ENCODE peak calls at places on chromosomes 5 and 9, in nine cellular contexts. One of them, this sample, is unnamed. For H3K9me3, the result is how much of the 10 kb centered on the place peaks cover.

GRCh38 chr9:6869081-6869948 is 111.5 kb downstream of the KDM4C start:
- DNase-seq in tibial artery: no peak
- DNase-seq in tibial nerve: no peak
- DNase-seq in psoas muscle: no peak
- DNase-seq in A549: no peak
- DNase-seq in naive thymus-derived CD4-positive, alpha-beta T cell: no peak
- DNase-seq in CD8-positive, alpha-beta T cell: no peak
- DNase-seq in spleen: no peak
- DNase-seq in HCT116: no peak
- DNase-seq in this sample: peak

GRCh38 chr9:93670208-93671029 is 94.0 kb downstream of the PHF2 start:
- DNase-seq in naive thymus-derived CD4-positive, alpha-beta T cell: peak
- DNase-seq in HCT116: no peak
- DNase-seq in tibial artery: peak
- DNase-seq in spleen: peak
- DNase-seq in psoas muscle: peak
- DNase-seq in tibial nerve: peak
- DNase-seq in A549: no peak
- DNase-seq in CD8-positive, alpha-beta T cell: no peak
- DNase-seq in this sample: no peak

GRCh38 chr5:42840279-42840678 is 28.6 kb upstream of the SELENOP start:
- DNase-seq in tibial artery: peak
- DNase-seq in HCT116: no peak
- DNase-seq in naive thymus-derived CD4-positive, alpha-beta T cell: no peak
- DNase-seq in CD8-positive, alpha-beta T cell: no peak
- DNase-seq in spleen: no peak
- DNase-seq in psoas muscle: peak
- DNase-seq in tibial nerve: peak
- DNase-seq in A549: no peak
- DNase-seq in this sample: no peak

GRCh38 chr5:58259685-58260152 is 200.2 kb downstream of the PLK2 start:
- DNase-seq in tibial artery: no peak
- DNase-seq in psoas muscle: no peak
- DNase-seq in tibial nerve: no peak
- DNase-seq in A549: peak
- DNase-seq in CD8-positive, alpha-beta T cell: no peak
- DNase-seq in HCT116: peak
- DNase-seq in naive thymus-derived CD4-positive, alpha-beta T cell: no peak
- DNase-seq in spleen: no peak
- DNase-seq in this sample: peak

GRCh38 chr9:94086468-94086867 is 2.2 kb downstream of the PTPDC1 start:
- DNase-seq in A549: no peak
- DNase-seq in CD8-positive, alpha-beta T cell: no peak
- DNase-seq in tibial nerve: no peak
- DNase-seq in naive thymus-derived CD4-positive, alpha-beta T cell: no peak
- DNase-seq in HCT116: peak
- DNase-seq in tibial artery: no peak
- DNase-seq in spleen: no peak
- DNase-seq in psoas muscle: no peak
- DNase-seq in this sample: no peak

GRCh38 chr5:138659121-138659520 is 83.9 kb upstream of the HSPA9 start:
- DNase-seq in A549: no peak
- DNase-seq in tibial artery: peak
- DNase-seq in CD8-positive, alpha-beta T cell: no peak
- DNase-seq in HCT116: no peak
- DNase-seq in psoas muscle: no peak
- DNase-seq in naive thymus-derived CD4-positive, alpha-beta T cell: no peak
- DNase-seq in spleen: no peak
- DNase-seq in tibial nerve: no peak
- DNase-seq in this sample: no peak

GRCh38 chr9:99103054-99103453 is 1.9 kb upstream of the TGFBR1 start:
- DNase-seq in psoas muscle: no peak
- DNase-seq in naive thymus-derived CD4-positive, alpha-beta T cell: no peak
- DNase-seq in A549: peak
- DNase-seq in HCT116: no peak
- DNase-seq in CD8-positive, alpha-beta T cell: no peak
- DNase-seq in spleen: no peak
- DNase-seq in tibial artery: no peak
- DNase-seq in tibial nerve: no peak
- DNase-seq in this sample: no peak

GRCh38 chr5:14400085-14400484 is 181.5 kb upstream of the OTULINL start:
- DNase-seq in CD8-positive, alpha-beta T cell: no peak
- DNase-seq in HCT116: no peak
- DNase-seq in spleen: no peak
- DNase-seq in psoas muscle: no peak
- DNase-seq in naive thymus-derived CD4-positive, alpha-beta T cell: no peak
- DNase-seq in tibial nerve: no peak
- DNase-seq in A549: no peak
- DNase-seq in tibial artery: no peak
- DNase-seq in this sample: no peak

GRCh38 chr9:27094640-27095039 is 14.4 kb upstream of the TEK start:
- DNase-seq in psoas muscle: no peak
- DNase-seq in A549: no peak
- DNase-seq in HCT116: no peak
- DNase-seq in tibial artery: no peak
- DNase-seq in tibial nerve: no peak
- DNase-seq in spleen: no peak
- DNase-seq in CD8-positive, alpha-beta T cell: no peak
- DNase-seq in naive thymus-derived CD4-positive, alpha-beta T cell: no peak
- DNase-seq in this sample: no peak

GRCh38 chr5:141084487-141084989 is 9.9 kb upstream of the PCDHB2 start:
- DNase-seq in psoas muscle: no peak
- DNase-seq in tibial artery: no peak
- DNase-seq in HCT116: no peak
- DNase-seq in CD8-positive, alpha-beta T cell: peak
- DNase-seq in tibial nerve: no peak
- DNase-seq in naive thymus-derived CD4-positive, alpha-beta T cell: no peak
- DNase-seq in A549: peak
- DNase-seq in spleen: no peak
- DNase-seq in this sample: peak

GRCh38 chr5:43839218-43839617 is 236.2 kb downstream of the NNT start:
- DNase-seq in HCT116: no peak
- DNase-seq in tibial artery: no peak
- DNase-seq in CD8-positive, alpha-beta T cell: no peak
- DNase-seq in naive thymus-derived CD4-positive, alpha-beta T cell: no peak
- DNase-seq in psoas muscle: no peak
- DNase-seq in A549: no peak
- DNase-seq in spleen: no peak
- DNase-seq in tibial nerve: no peak
- DNase-seq in this sample: no peak

GRCh38 chr5:53974021-53974420 is 336.4 kb downstream of the ARL15 start:
- DNase-seq in spleen: no peak
- DNase-seq in CD8-positive, alpha-beta T cell: no peak
- DNase-seq in naive thymus-derived CD4-positive, alpha-beta T cell: no peak
- DNase-seq in A549: no peak
- DNase-seq in psoas muscle: no peak
- DNase-seq in tibial artery: no peak
- DNase-seq in tibial nerve: no peak
- DNase-seq in HCT116: no peak
- DNase-seq in this sample: no peak

GRCh38 chr5:34054330-34054729 is 11.3 kb upstream of the C1QTNF3 start:
- DNase-seq in spleen: no peak
- DNase-seq in A549: no peak
- DNase-seq in HCT116: no peak
- DNase-seq in tibial nerve: no peak
- DNase-seq in psoas muscle: no peak
- DNase-seq in naive thymus-derived CD4-positive, alpha-beta T cell: no peak
- DNase-seq in tibial artery: no peak
- DNase-seq in CD8-positive, alpha-beta T cell: no peak
- DNase-seq in this sample: no peak

GRCh38 chr9:115730845-115731244 is 422.7 kb upstream of the PAPPA start:
- DNase-seq in psoas muscle: no peak
- DNase-seq in CD8-positive, alpha-beta T cell: no peak
- DNase-seq in HCT116: no peak
- DNase-seq in A549: no peak
- DNase-seq in naive thymus-derived CD4-positive, alpha-beta T cell: no peak
- DNase-seq in tibial artery: no peak
- DNase-seq in tibial nerve: no peak
- DNase-seq in spleen: no peak
- DNase-seq in this sample: no peak

GRCh38 chr5:19554524-19554923 is 433.5 kb downstream of the CDH18 start:
- DNase-seq in psoas muscle: no peak
- DNase-seq in HCT116: no peak
- DNase-seq in CD8-positive, alpha-beta T cell: no peak
- DNase-seq in tibial nerve: no peak
- DNase-seq in naive thymus-derived CD4-positive, alpha-beta T cell: no peak
- DNase-seq in spleen: no peak
- DNase-seq in A549: no peak
- DNase-seq in tibial artery: no peak
- DNase-seq in this sample: no peak

GRCh38 chr5:54309751-54310432 is 481 bp downstream of the ARL15 start:
- DNase-seq in A549: peak
- DNase-seq in spleen: peak
- DNase-seq in HCT116: no peak
- DNase-seq in CD8-positive, alpha-beta T cell: peak
- DNase-seq in tibial artery: no peak
- DNase-seq in naive thymus-derived CD4-positive, alpha-beta T cell: no peak
- DNase-seq in psoas muscle: peak
- DNase-seq in tibial nerve: peak
- DNase-seq in this sample: no peak

GRCh38 chr5:154625031-154625430 is 130.1 kb upstream of the LARP1 start:
- DNase-seq in A549: no peak
- DNase-seq in spleen: no peak
- DNase-seq in tibial nerve: no peak
- DNase-seq in HCT116: no peak
- DNase-seq in naive thymus-derived CD4-positive, alpha-beta T cell: no peak
- DNase-seq in tibial artery: no peak
- DNase-seq in psoas muscle: no peak
- DNase-seq in CD8-positive, alpha-beta T cell: no peak
- DNase-seq in this sample: no peak
- H3K27ac ChIP-seq in A549: no peak
- H3K27ac ChIP-seq in spleen: no peak
- H3K27ac ChIP-seq in tibial nerve: no peak
- H3K27ac ChIP-seq in HCT116: no peak
- H3K27ac ChIP-seq in naive thymus-derived CD4-positive, alpha-beta T cell: no peak
- H3K27ac ChIP-seq in tibial artery: no peak
- H3K27ac ChIP-seq in psoas muscle: no peak
- H3K27ac ChIP-seq in CD8-positive, alpha-beta T cell: no peak
- H3K27ac ChIP-seq in this sample: no peak

DNA sequence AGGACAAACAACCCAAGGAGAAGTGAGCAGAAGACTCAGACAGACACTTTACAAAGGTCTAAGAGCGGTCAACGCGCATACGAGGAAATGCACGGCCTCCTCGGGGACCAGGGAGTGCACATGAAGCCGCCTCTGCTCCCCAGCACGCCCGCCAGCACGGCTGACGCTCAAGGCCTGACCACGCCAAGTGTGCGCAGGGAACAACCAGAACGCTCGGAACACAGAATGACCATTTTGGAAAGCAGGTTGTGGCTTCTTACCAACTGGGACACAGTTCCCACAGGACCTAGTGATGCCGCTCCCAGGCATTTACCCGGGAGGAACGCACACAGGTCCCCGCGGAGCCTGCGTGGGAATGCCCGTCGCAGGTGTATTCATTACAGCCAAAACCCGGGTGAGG is 191.5 kb upstream of the PPP1R26 start:
- DNase-seq in A549: no peak
- DNase-seq in psoas muscle: no peak
- DNase-seq in tibial nerve: no peak
- DNase-seq in tibial artery: no peak
- DNase-seq in CD8-positive, alpha-beta T cell: no peak
- DNase-seq in spleen: no peak
- DNase-seq in HCT116: no peak
- DNase-seq in naive thymus-derived CD4-positive, alpha-beta T cell: no peak
- DNase-seq in this sample: no peak
- H3K9me3 ChIP-seq in A549: under half
- H3K9me3 ChIP-seq in psoas muscle: under half
- H3K9me3 ChIP-seq in tibial nerve: under half
- H3K9me3 ChIP-seq in tibial artery: under half
- H3K9me3 ChIP-seq in CD8-positive, alpha-beta T cell: under half
- H3K9me3 ChIP-seq in spleen: under half
- H3K9me3 ChIP-seq in HCT116: under half
- H3K9me3 ChIP-seq in naive thymus-derived CD4-positive, alpha-beta T cell: under half
- H3K9me3 ChIP-seq in this sample: under half

DNA sequence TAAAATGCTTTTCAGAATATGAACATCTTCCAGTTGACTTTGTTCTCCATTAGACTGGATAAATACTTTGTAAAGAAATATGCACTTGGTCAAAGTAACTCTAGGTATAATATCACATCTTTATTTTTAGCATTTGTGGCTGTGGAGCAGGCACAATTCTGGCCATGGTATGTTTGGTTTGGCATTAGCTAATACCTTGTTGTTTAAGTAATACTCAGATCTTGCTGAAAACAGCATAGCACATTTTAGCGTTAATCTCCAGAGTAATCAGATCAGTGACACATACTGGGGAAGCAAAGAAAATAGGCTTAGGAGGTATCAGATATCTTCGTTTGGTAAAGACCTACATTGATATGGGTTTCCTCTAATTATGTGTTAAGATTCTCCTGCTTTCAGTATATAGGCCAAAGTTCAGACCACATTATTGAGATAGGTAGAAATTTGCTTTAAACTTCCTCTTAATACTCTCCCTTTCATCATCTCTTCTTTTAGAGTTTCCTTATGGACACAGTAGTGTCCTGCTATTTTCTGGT is 437.5 kb upstream of the ADAMTSL1 start:
- DNase-seq in tibial artery: no peak
- DNase-seq in tibial nerve: no peak
- DNase-seq in spleen: no peak
- DNase-seq in psoas muscle: no peak
- DNase-seq in naive thymus-derived CD4-positive, alpha-beta T cell: no peak
- DNase-seq in CD8-positive, alpha-beta T cell: no peak
- DNase-seq in HCT116: no peak
- DNase-seq in A549: no peak
- DNase-seq in this sample: no peak
- H3K27ac ChIP-seq in tibial artery: peak
- H3K27ac ChIP-seq in tibial nerve: no peak
- H3K27ac ChIP-seq in spleen: no peak
- H3K27ac ChIP-seq in psoas muscle: no peak
- H3K27ac ChIP-seq in naive thymus-derived CD4-positive, alpha-beta T cell: no peak
- H3K27ac ChIP-seq in CD8-positive, alpha-beta T cell: no peak
- H3K27ac ChIP-seq in HCT116: no peak
- H3K27ac ChIP-seq in A549: no peak
- H3K27ac ChIP-seq in this sample: no peak

GRCh38 chr9:138118601-138119071 is 241.1 kb downstream of the CACNA1B start:
- DNase-seq in CD8-positive, alpha-beta T cell: no peak
- DNase-seq in spleen: peak
- DNase-seq in HCT116: no peak
- DNase-seq in psoas muscle: no peak
- DNase-seq in A549: no peak
- DNase-seq in tibial artery: no peak
- DNase-seq in naive thymus-derived CD4-positive, alpha-beta T cell: no peak
- DNase-seq in tibial nerve: no peak
- DNase-seq in this sample: no peak

GRCh38 chr9:138120511-138121437 is 243.2 kb downstream of the CACNA1B start:
- DNase-seq in spleen: no peak
- DNase-seq in HCT116: no peak
- DNase-seq in tibial nerve: no peak
- DNase-seq in naive thymus-derived CD4-positive, alpha-beta T cell: no peak
- DNase-seq in tibial artery: no peak
- DNase-seq in psoas muscle: no peak
- DNase-seq in CD8-positive, alpha-beta T cell: no peak
- DNase-seq in A549: no peak
- DNase-seq in this sample: no peak

GRCh38 chr9:138119202-138120027 is 241.8 kb downstream of the CACNA1B start:
- DNase-seq in CD8-positive, alpha-beta T cell: no peak
- DNase-seq in A549: no peak
- DNase-seq in tibial nerve: no peak
- DNase-seq in tibial artery: no peak
- DNase-seq in spleen: peak
- DNase-seq in naive thymus-derived CD4-positive, alpha-beta T cell: no peak
- DNase-seq in psoas muscle: no peak
- DNase-seq in HCT116: no peak
- DNase-seq in this sample: no peak

GRCh38 chr9:138121438-138122050 is 244.0 kb downstream of the CACNA1B start:
- DNase-seq in spleen: no peak
- DNase-seq in psoas muscle: no peak
- DNase-seq in A549: no peak
- DNase-seq in tibial nerve: no peak
- DNase-seq in HCT116: no peak
- DNase-seq in naive thymus-derived CD4-positive, alpha-beta T cell: no peak
- DNase-seq in CD8-positive, alpha-beta T cell: no peak
- DNase-seq in tibial artery: no peak
- DNase-seq in this sample: no peak

GRCh38 chr9:138120072-138120471 is 242.5 kb downstream of the CACNA1B start:
- DNase-seq in psoas muscle: no peak
- DNase-seq in spleen: no peak
- DNase-seq in naive thymus-derived CD4-positive, alpha-beta T cell: no peak
- DNase-seq in CD8-positive, alpha-beta T cell: no peak
- DNase-seq in HCT116: no peak
- DNase-seq in tibial nerve: no peak
- DNase-seq in A549: no peak
- DNase-seq in tibial artery: no peak
- DNase-seq in this sample: no peak
- H3K9me3 ChIP-seq in psoas muscle: under half
- H3K9me3 ChIP-seq in spleen: under half
- H3K9me3 ChIP-seq in naive thymus-derived CD4-positive, alpha-beta T cell: under half
- H3K9me3 ChIP-seq in CD8-positive, alpha-beta T cell: under half
- H3K9me3 ChIP-seq in HCT116: under half
- H3K9me3 ChIP-seq in tibial nerve: under half
- H3K9me3 ChIP-seq in A549: under half
- H3K9me3 ChIP-seq in tibial artery: under half
- H3K9me3 ChIP-seq in this sample: under half